ENCODE peak calls at places on chromosomes 3 and 15, in four cellular contexts. G is mucosa of gallbladder, B is ovary, J is CD14-positive monocyte. O is an unnamed sample.
A peak's percentile ranks its signal among the peaks of the same experiment; 100 is the strongest.

GRCh38 chr3:81643721-81644120 is 117.7 kb downstream of the GBE1 start:
- DNase-seq in G (no peak), J (no peak), B (no peak), O (no peak)

GRCh38 chr3:49803464-49804140 is 541 bp downstream of the INKA1 start:
- DNase-seq in J (no peak), B (no peak), G (no peak), O (peak; percentile 71)

GRCh38 chr15:29672923-29673809 is 149.1 kb downstream of the TJP1 start:
- DNase-seq in G (no peak), B (no peak), J (no peak), O (no peak)

GRCh38 chr3:8456118-8456811 is 45.4 kb upstream of the LMCD1 start:
- DNase-seq in J (no peak), G (no peak), B (no peak), O (no peak)

GRCh38 chr3:100008081-100008698 is 106.1 kb downstream of the FILIP1L start:
- DNase-seq in G (no peak), B (no peak), J (no peak), O (no peak)

GRCh38 chr3:54660599-54661210 is 267.2 kb downstream of the LRTM1 start:
- DNase-seq in J (no peak), G (peak; percentile 13), B (peak; percentile 29), O (no peak)

GRCh38 chr15:49083471-49084284 is 37.4 kb upstream of the SECISBP2L start:
- DNase-seq in J (no peak), G (no peak), B (no peak), O (no peak)

GRCh38 chr15:72227720-72228119 is 3.3 kb downstream of the PKM start:
- DNase-seq in J (peak; percentile 78), G (no peak), B (no peak), O (no peak)

GRCh38 chr3:148718982-148719862 is 21.5 kb downstream of the AGTR1 start:
- DNase-seq in G (no peak), J (no peak), B (no peak), O (no peak)

GRCh38 chr15:40108061-40108854 is 421 bp downstream of the BMF start:
- DNase-seq in J (no peak), B (peak; percentile 84), G (peak; percentile 67), O (no peak)

GRCh38 chr15:52379395-52380111 is 83.9 kb upstream of the MYO5C start:
- DNase-seq in J (no peak), B (peak; percentile 15), G (no peak), O (no peak)

GRCh38 chr3:143363276-143363675 is 243.7 kb downstream of the CHST2 start:
- DNase-seq in J (no peak), B (no peak), G (no peak), O (no peak)

GRCh38 chr3:189712906-189713483 is 81.8 kb downstream of the TP63 start:
- DNase-seq in B (no peak), J (no peak), G (no peak), O (no peak)

GRCh38 chr15:67185051-67185450 is 69.4 kb downstream of the AAGAB start:
- DNase-seq in J (no peak), B (no peak), G (no peak), O (no peak)

GRCh38 chr15:38623744-38624143 is 59.1 kb upstream of the RASGRP1 start:
- DNase-seq in G (no peak), B (no peak), J (no peak), O (no peak)

GRCh38 chr3:65955792-65956477 is 82.8 kb downstream of the MAGI1 start:
- DNase-seq in B (no peak), J (no peak), G (no peak), O (no peak)

GRCh38 chr3:47005212-47006144 is 26.0 kb downstream of the NBEAL2 start:
- DNase-seq in G (no peak), B (peak; percentile 28), J (no peak), O (no peak)

GRCh38 chr3:86937306-86937791 is 53.6 kb downstream of the VGLL3 start:
- DNase-seq in B (no peak), G (peak; percentile 27), J (no peak), O (no peak)

GRCh38 chr15:57445872-57446271 is 69.6 kb downstream of the CGNL1 start:
- DNase-seq in G (no peak), B (no peak), J (no peak), O (no peak)

O was measured in memory B cell.